ENCODE peak calls at places on chromosomes 16 and 17, in seven cellular contexts. V, W, F, S, D, P and X are unnamed samples.
A peak's percentile ranks its signal among the peaks of the same experiment; 100 is the strongest.

GRCh38 chr17:67608691-67609090 is 109.0 kb upstream of the NOL11 start:
- DNase-seq in V (no peak), W (no peak), F (no peak), S (no peak), D (no peak), P (no peak), X (no peak)

GRCh38 chr16:12162586-12162985 is 186.1 kb downstream of the SNX29 start:
- DNase-seq in V (no peak), W (no peak), F (no peak), S (no peak), D (no peak), P (no peak), X (no peak)

GRCh38 chr16:48862087-48862532 is 252.1 kb upstream of the N4BP1 start:
- DNase-seq in V (no peak), W (no peak), F (no peak), S (no peak), D (no peak), P (no peak), X (no peak)

GRCh38 chr16:57634171-57634570 is 5.7 kb downstream of the ADGRG1 start:
- DNase-seq in V (no peak), W (no peak), F (no peak), S (no peak), D (no peak), P (no peak), X (no peak)

GRCh38 chr17:45171338-45172231 is 9.9 kb downstream of the HEXIM2 start:
- DNase-seq in V (no peak), W (no peak), F (no peak), S (peak; percentile 84), D (peak; percentile 48), P (peak; percentile 55), X (no peak)

GRCh38 chr17:79826210-79826680 is 13.0 kb downstream of the CBX4 start:
- DNase-seq in V (no peak), W (no peak), F (no peak), S (no peak), D (no peak), P (no peak), X (no peak)

GRCh38 chr17:41049110-41049509 is 2.0 kb upstream of the KRTAP2-1 start:
- DNase-seq in V (no peak), W (no peak), F (no peak), S (no peak), D (no peak), P (no peak), X (no peak)

GRCh38 chr17:83067071-83067717 is 12.2 kb upstream of the METRNL start:
- DNase-seq in V (no peak), W (no peak), F (peak; percentile 12), S (no peak), D (no peak), P (no peak), X (no peak)

GRCh38 chr17:78986048-78986648 is 6.4 kb upstream of the LGALS3BP start:
- DNase-seq in V (peak; percentile 74), W (no peak), F (no peak), S (no peak), D (no peak), P (no peak), X (no peak)

GRCh38 chr17:75848523-75849303 is 4.5 kb upstream of the UNC13D start:
- DNase-seq in V (peak; percentile 67), W (peak; percentile 80), F (peak; percentile 65), S (peak; percentile 76), D (peak; percentile 80), P (peak; percentile 82), X (peak; percentile 70)
- H3K27ac ChIP-seq in V (peak overlapping the region; percentile 67), W (no peak overlapping the region), F (peak overlapping the region; percentile 90), S (no peak overlapping the region), D (peak overlapping the region; percentile 3), P (peak overlapping the region; percentile 75), X (peak overlapping the region; percentile 36)

GRCh38 chr17:17229416-17230098 is 7.4 kb downstream of the FLCN start:
- DNase-seq in V (no peak), W (no peak), F (no peak), S (no peak), D (no peak), P (no peak), X (no peak)
- H3K27ac ChIP-seq in V (peak overlapping the region; percentile 62), W (no peak overlapping the region), F (peak overlapping the region; percentile 85), S (no peak overlapping the region), D (peak overlapping the region; percentile 60), P (no peak overlapping the region), X (no peak overlapping the region)

GRCh38 chr17:4537451-4538235 is 17.5 kb downstream of the MYBBP1A start:
- DNase-seq in V (no peak), W (no peak), F (no peak), S (no peak), D (no peak), P (no peak), X (no peak)

GRCh38 chr17:4538236-4539002 is 16.8 kb downstream of the MYBBP1A start:
- DNase-seq in V (no peak), W (no peak), F (no peak), S (no peak), D (no peak), P (no peak), X (no peak)

GRCh38 chr17:4539576-4540223 is 15.5 kb downstream of the MYBBP1A start:
- DNase-seq in V (no peak), W (no peak), F (no peak), S (no peak), D (no peak), P (no peak), X (no peak)

GRCh38 chr17:4540224-4541040 is 14.8 kb downstream of the MYBBP1A start:
- DNase-seq in V (no peak), W (no peak), F (no peak), S (no peak), D (no peak), P (no peak), X (no peak)

DNA sequence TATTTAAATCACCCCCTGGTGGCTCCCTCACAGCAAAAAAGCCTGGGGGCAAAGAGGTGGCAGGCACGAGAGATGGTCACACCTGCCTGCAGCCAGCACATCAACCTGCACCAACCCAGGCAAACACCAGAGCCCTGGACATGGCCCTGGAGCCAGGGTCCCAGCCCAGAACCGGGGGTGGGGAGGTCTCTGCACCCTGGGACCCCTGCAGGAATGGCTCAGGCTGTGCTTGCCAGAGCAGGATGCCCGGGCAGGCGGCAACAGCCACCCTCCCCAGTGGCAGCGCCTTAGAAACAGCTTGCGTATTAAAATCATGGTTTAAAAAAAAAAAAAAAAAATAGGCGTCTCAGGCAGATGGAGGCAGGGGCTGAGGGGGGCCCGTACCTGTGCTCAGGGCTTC is 16.2 kb downstream of the MYBBP1A start:
- DNase-seq in V (no peak), W (no peak), F (no peak), S (no peak), D (no peak), P (no peak), X (no peak)
- H3K27ac ChIP-seq in V (no peak overlapping the region), W (no peak overlapping the region), F (peak overlapping the region; percentile 84), S (no peak overlapping the region), D (no peak overlapping the region), P (no peak overlapping the region), X (no peak overlapping the region)

GRCh38 chr16:85445779-85446222 is 167.3 kb upstream of the GSE1 start:
- DNase-seq in V (no peak), W (no peak), F (no peak), S (no peak), D (no peak), P (no peak), X (no peak)

GRCh38 chr16:85443531-85443930 is 169.6 kb upstream of the GSE1 start:
- DNase-seq in V (no peak), W (no peak), F (no peak), S (no peak), D (no peak), P (no peak), X (no peak)

GRCh38 chr16:85446846-85447656 is 166.1 kb upstream of the GSE1 start:
- DNase-seq in V (no peak), W (no peak), F (no peak), S (no peak), D (no peak), P (no peak), X (no peak)

GRCh38 chr16:85443116-85443515 is 170.0 kb upstream of the GSE1 start:
- DNase-seq in V (no peak), W (no peak), F (no peak), S (no peak), D (no peak), P (no peak), X (no peak)

GRCh38 chr16:85444879-85445778 is 168.0 kb upstream of the GSE1 start:
- DNase-seq in V (no peak), W (no peak), F (no peak), S (no peak), D (peak; percentile 38), P (no peak), X (no peak)
- H3K27ac ChIP-seq in V (peak overlapping the region; percentile 2), W (no peak overlapping the region), F (no peak overlapping the region), S (no peak overlapping the region), D (no peak overlapping the region), P (no peak overlapping the region), X (no peak overlapping the region)

GRCh38 chr17:81064746-81065475 is 30.0 kb downstream of the BAIAP2 start:
- DNase-seq in V (no peak), W (no peak), F (no peak), S (no peak), D (no peak), P (no peak), X (no peak)
- H3K27ac ChIP-seq in V (peak overlapping the region; percentile 75), W (no peak overlapping the region), F (peak overlapping the region; percentile 56), S (no peak overlapping the region), D (peak overlapping the region; percentile 98), P (peak overlapping the region; percentile 76), X (no peak overlapping the region)

GRCh38 chr17:20926532-20926931 is 116.3 kb downstream of the USP22 start:
- DNase-seq in V (no peak), W (no peak), F (no peak), S (no peak), D (no peak), P (no peak), X (no peak)
- H3K27ac ChIP-seq in V (peak overlapping the region; percentile 55), W (no peak overlapping the region), F (no peak overlapping the region), S (no peak overlapping the region), D (no peak overlapping the region), P (no peak overlapping the region), X (no peak overlapping the region)

GRCh38 chr17:66549731-66550207 is 247.4 kb downstream of the PRKCA start:
- DNase-seq in V (no peak), W (no peak), F (no peak), S (no peak), D (no peak), P (no peak), X (no peak)

GRCh38 chr17:66547170-66547865 is 244.9 kb downstream of the PRKCA start:
- DNase-seq in V (no peak), W (no peak), F (no peak), S (no peak), D (no peak), P (no peak), X (peak; percentile 34)

GRCh38 chr17:66548659-66549311 is 246.4 kb downstream of the PRKCA start:
- DNase-seq in V (no peak), W (no peak), F (no peak), S (no peak), D (no peak), P (no peak), X (no peak)

GRCh38 chr17:66549312-66549705 is 246.9 kb downstream of the PRKCA start:
- DNase-seq in V (no peak), W (no peak), F (no peak), S (no peak), D (no peak), P (no peak), X (no peak)

GRCh38 chr17:66548158-66548557 is 245.7 kb downstream of the PRKCA start:
- DNase-seq in V (no peak), W (peak; percentile 39), F (no peak), S (no peak), D (no peak), P (no peak), X (no peak)
- H3K27ac ChIP-seq in V (no peak overlapping the region), W (no peak overlapping the region), F (no peak overlapping the region), S (peak overlapping the region; percentile 61), D (no peak overlapping the region), P (no peak overlapping the region), X (no peak overlapping the region)